ENCODE peak calls at places on chromosome 22, in ten cellular contexts. M is tibial artery; X is putamen; Y is NB4; P is NCI-H2171; L is stimulated activated CD4-positive, alpha-beta T cell treated with anti-CD3 and anti-CD28 coated beads, Interleukin-1b, Interleukin-23, amount 100 ng/mL, for 1 hour; D is activated CD8-positive, alpha-beta memory T cell treated with anti-CD3 and anti-CD28 coated beads for 4 hours; E is cardiac muscle cell; K is T-helper 9 cell; O is fibroblast of villous mesenchyme. R is an unnamed sample.

GRCh38 chr22:44088976-44089570 is 65.0 kb downstream of the PARVB start:
- DNase-seq in O (no peak), Y (no peak), M (no peak), L (no peak), E (no peak), D (no peak), X (no peak), P (no peak), K (no peak), R (no peak)

GRCh38 chr22:46119093-46119728 is 31.1 kb upstream of the PPARA start:
- DNase-seq in O (no peak), D (no peak), L (no peak), K (no peak), P (no peak), M (no peak), X (no peak), E (no peak), Y (no peak), R (no peak)

GRCh38 chr22:23888615-23889401 is 5.4 kb upstream of the MIF start:
- DNase-seq in M (no peak), O (peak), D (no peak), Y (peak), K (no peak), P (no peak), X (no peak), L (no peak), E (no peak), R (no peak)

GRCh38 chr22:37485006-37485713 is 1.0 kb downstream of the MFNG start:
- DNase-seq in O (no peak), M (peak), Y (no peak), L (peak), E (no peak), D (peak), X (no peak), P (peak), K (peak), R (no peak)

GRCh38 chr22:20128902-20129746 is 2.5 kb upstream of the ZDHHC8 start:
- DNase-seq in K (peak), O (peak), M (no peak), Y (peak), L (peak), D (no peak), E (peak), X (no peak), P (peak), R (peak)

GRCh38 chr22:46425011-46425410 is 89.5 kb downstream of the TRMU start:
- DNase-seq in X (no peak), E (no peak), M (no peak), O (peak), L (no peak), Y (no peak), D (no peak), P (no peak), K (no peak), R (no peak)

GRCh38 chr22:40289991-40290459 is 56.3 kb upstream of the ADSL start:
- DNase-seq in P (no peak), L (peak), O (no peak), E (no peak), M (no peak), D (peak), X (no peak), K (peak), Y (no peak), R (no peak)

GRCh38 chr22:41106122-41106968 is 14.0 kb downstream of the EP300 start:
- DNase-seq in L (no peak), E (no peak), X (no peak), D (no peak), Y (peak), M (no peak), P (no peak), O (peak), K (no peak), R (no peak)